ENCODE peak calls at places on chromosomes 12 and 14, in seven cellular contexts. J, Y, S, X, M, F and G are unnamed samples.

GRCh38 chr12:1532796-1533195 is 61.6 kb downstream of the FBXL14 start:
- DNase-seq in J (no peak), F (no peak), Y (no peak), S (no peak), M (no peak), X (no peak), G (no peak)

GRCh38 chr12:46585854-46586621 is 213.5 kb upstream of the SLC38A2 start:
- DNase-seq in J (no peak), F (peak; percentile 85), X (peak; percentile 92), M (peak; percentile 88), Y (peak; percentile 81), S (no peak), G (peak; percentile 53)

GRCh38 chr14:90511252-90511651 is 114.4 kb downstream of the CALM1 start:
- DNase-seq in S (no peak), X (no peak), Y (no peak), J (no peak), M (no peak), F (no peak), G (no peak)

GRCh38 chr12:1670244-1670814 is 20.5 kb upstream of the ADIPOR2 start:
- DNase-seq in Y (no peak), F (peak; percentile 26), J (peak; percentile 40), S (peak; percentile 65), M (no peak), X (no peak), G (no peak)

GRCh38 chr14:56208520-56208919 is 90.3 kb downstream of the PELI2 start:
- DNase-seq in M (no peak), F (no peak), X (no peak), J (no peak), S (no peak), Y (no peak), G (no peak)

GRCh38 chr12:62671321-62671720 is 204.7 kb downstream of the MON2 start:
- DNase-seq in J (no peak), F (no peak), Y (no peak), S (no peak), X (no peak), M (no peak), G (no peak)

GRCh38 chr12:9673404-9674225 is 4.1 kb downstream of the CLEC2D start:
- DNase-seq in F (peak; percentile 61), Y (peak; percentile 92), X (peak; percentile 92), S (peak; percentile 94), J (no peak), M (peak; percentile 79), G (no peak)

GRCh38 chr12:56723889-56724659 is 1.0 kb downstream of the NACA start:
- DNase-seq in S (peak; percentile 67), F (no peak), J (no peak), M (peak; percentile 49), Y (peak; percentile 86), X (peak; percentile 86), G (no peak)

GRCh38 chr12:5094986-5095385 is 51.3 kb downstream of the KCNA5 start:
- DNase-seq in J (no peak), F (no peak), M (no peak), Y (no peak), S (no peak), X (no peak), G (no peak)

GRCh38 chr14:104977008-104977680 is 1.0 kb downstream of the AHNAK2 start:
- DNase-seq in Y (no peak), F (no peak), M (no peak), S (no peak), J (no peak), X (no peak), G (no peak)

GRCh38 chr12:99976762-99977161 is 8.0 kb downstream of the ANKS1B start:
- DNase-seq in F (no peak), X (no peak), M (no peak), J (no peak), Y (no peak), S (no peak), G (no peak)

GRCh38 chr12:6703631-6704030 is 3.0 kb upstream of the PIANP start:
- DNase-seq in M (peak; percentile 84), J (peak; percentile 65), F (peak; percentile 83), Y (peak; percentile 56), S (no peak), X (peak; percentile 41), G (peak; percentile 37)

GRCh38 chr14:69270795-69271708 is 11.1 kb downstream of the GALNT16 start:
- DNase-seq in F (no peak), S (no peak), X (peak; percentile 37), M (no peak), J (no peak), Y (no peak), G (no peak)

GRCh38 chr12:118187746-118188390 is 51.9 kb downstream of the PEBP1 start:
- DNase-seq in F (no peak), M (no peak), S (peak; percentile 80), J (no peak), X (no peak), Y (no peak), G (no peak)

GRCh38 chr14:88392609-88393008 is 7.2 kb downstream of the SPATA7 start:
- DNase-seq in S (no peak), Y (no peak), M (no peak), J (no peak), X (peak; percentile 75), F (no peak), G (no peak)

GRCh38 chr12:109734219-109735000 is 20.8 kb downstream of the FAM222A start:
- DNase-seq in F (peak; percentile 90), S (no peak), Y (peak; percentile 52), X (peak; percentile 1), M (peak; percentile 94), J (peak; percentile 63), G (no peak)

GRCh38 chr12:124389537-124390441 is 94.9 kb downstream of the RFLNA start:
- DNase-seq in J (peak; percentile 62), M (no peak), F (no peak), S (peak; percentile 63), Y (no peak), X (no peak), G (peak; percentile 18)

GRCh38 chr12:4118017-4118510 is 155.5 kb upstream of the CCND2 start:
- DNase-seq in X (peak; percentile 64), F (peak; percentile 23), M (no peak), Y (peak; percentile 65), J (peak; percentile 32), S (no peak), G (no peak)

GRCh38 chr12:114368685-114369084 is 37.3 kb downstream of the TBX5 start:
- DNase-seq in F (no peak), X (no peak), Y (no peak), S (no peak), M (no peak), J (no peak), G (no peak)

GRCh38 chr12:47360771-47361388 is 281.1 kb upstream of the AMIGO2 start:
- DNase-seq in J (no peak), F (no peak), X (no peak), M (peak; percentile 78), S (no peak), Y (peak; percentile 15), G (no peak)

GRCh38 chr12:121536058-121536928 is 44.5 kb downstream of the KDM2B start:
- DNase-seq in F (peak; percentile 93), Y (peak; percentile 84), M (peak; percentile 93), S (peak; percentile 81), J (peak; percentile 84), X (peak; percentile 88), G (peak; percentile 83)

DNA sequence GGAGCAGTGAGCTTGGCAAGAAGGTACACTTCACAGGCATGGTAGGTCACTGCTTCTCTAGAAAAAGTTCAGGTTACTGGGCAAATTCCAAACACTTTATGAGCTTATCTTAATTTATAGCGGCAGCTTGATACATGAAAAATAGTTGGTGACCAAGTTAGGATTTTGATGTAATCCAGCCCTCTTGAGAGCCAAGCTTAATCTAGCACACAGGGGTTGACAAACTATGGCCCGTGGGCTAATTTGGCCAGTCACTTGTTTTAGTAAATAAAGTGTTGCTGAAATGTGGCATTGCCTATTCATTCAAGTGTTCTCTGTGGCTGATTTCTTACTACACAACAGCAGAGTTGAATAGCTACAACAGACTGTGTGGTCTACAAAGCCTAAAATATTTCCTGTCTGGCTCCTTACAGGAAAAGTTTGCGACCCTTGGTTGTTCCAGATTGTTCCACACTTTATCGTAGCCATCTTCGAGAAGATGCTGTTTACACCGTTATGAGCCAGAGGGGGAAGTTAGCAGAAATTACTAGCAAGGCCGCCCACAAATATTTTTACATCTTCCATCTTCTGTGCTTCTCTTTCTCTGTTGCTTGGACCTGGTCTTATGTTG is 120.9 kb downstream of the DAAM1 start:
- DNase-seq in F (no peak), S (no peak), Y (no peak), X (no peak), M (no peak), J (no peak), G (no peak)
- H2BK120ac ChIP-seq in F (no peak overlapping the region), S (peak overlapping the region; percentile 38), Y (no peak overlapping the region), X (no peak overlapping the region), M (no peak overlapping the region), J (no peak overlapping the region), G (no peak overlapping the region)

GRCh38 chr12:20189767-20190166 is 178.6 kb upstream of the PDE3A start:
- DNase-seq in F (no peak), J (no peak), Y (no peak), X (no peak), M (no peak), S (no peak), G (no peak)
- H2BK120ac ChIP-seq in F (no peak overlapping the region), J (no peak overlapping the region), Y (no peak overlapping the region), X (no peak overlapping the region), M (no peak overlapping the region), S (peak overlapping the region; percentile 39), G (no peak overlapping the region)

DNA sequence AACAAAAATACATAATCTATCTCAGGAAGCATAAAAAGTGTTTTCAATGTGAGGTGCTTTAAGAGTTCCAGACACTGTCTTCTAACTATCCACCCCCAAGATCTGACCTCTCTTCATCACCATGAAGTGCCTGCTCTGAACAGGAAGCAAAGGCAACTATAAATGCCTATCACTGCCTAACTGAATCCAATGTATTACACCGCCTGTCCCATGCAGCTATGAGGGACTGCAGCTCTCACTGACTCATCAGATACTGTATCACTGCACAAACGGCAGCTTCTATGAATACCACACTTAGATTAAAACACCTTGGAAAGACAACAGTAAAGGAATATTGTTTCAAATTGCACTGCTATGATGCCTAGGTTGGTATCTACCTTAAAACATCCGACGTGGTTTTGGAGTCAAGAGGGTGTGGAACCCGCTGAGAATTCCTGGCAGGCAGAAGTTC is 314.4 kb downstream of the MED13L start:
- DNase-seq in F (no peak), Y (peak; percentile 84), M (no peak), X (peak; percentile 78), J (no peak), S (peak; percentile 35), G (no peak)
- H2BK120ac ChIP-seq in F (no peak overlapping the region), Y (no peak overlapping the region), M (no peak overlapping the region), X (peak overlapping the region; percentile 62), J (no peak overlapping the region), S (no peak overlapping the region), G (no peak overlapping the region)

GRCh38 chr12:113073586-113073985 is 17.1 kb downstream of the DTX1 start:
- DNase-seq in S (no peak), F (no peak), Y (no peak), J (no peak), M (no peak), X (no peak), G (no peak)

GRCh38 chr12:113071063-113071426 is 14.5 kb downstream of the DTX1 start:
- DNase-seq in F (no peak), Y (no peak), M (no peak), J (no peak), S (no peak), X (no peak), G (no peak)

GRCh38 chr12:113070117-113070906 is 13.8 kb downstream of the DTX1 start:
- DNase-seq in F (no peak), Y (no peak), M (no peak), X (no peak), S (no peak), J (no peak), G (no peak)

GRCh38 chr12:113071427-113072112 is 15.0 kb downstream of the DTX1 start:
- DNase-seq in Y (no peak), M (no peak), S (no peak), J (no peak), F (peak; percentile 29), X (no peak), G (no peak)

GRCh38 chr12:113072136-113072535 is 15.6 kb downstream of the DTX1 start:
- DNase-seq in J (no peak), Y (no peak), F (no peak), X (no peak), S (no peak), M (no peak), G (no peak)
- H2BK120ac ChIP-seq in J (no peak overlapping the region), Y (no peak overlapping the region), F (no peak overlapping the region), X (no peak overlapping the region), S (no peak overlapping the region), M (no peak overlapping the region), G (no peak overlapping the region)